ENCODE peak calls at places on chromosomes 13 and 19, in nine cellular contexts. One of them, this sample, is unnamed.

GRCh38 chr13:31119966-31120733 is 41.6 kb downstream of the HSPH1 start:
- DNase-seq in pancreas: no peak
- DNase-seq in cardiac muscle cell: peak; percentile 8
- DNase-seq in lower lobe of right lung: no peak
- DNase-seq in WTC11: no peak
- DNase-seq in HFF-Myc: no peak
- DNase-seq in WERI-Rb-1: no peak
- DNase-seq in prostate gland: no peak
- DNase-seq in GM10248: no peak
- DNase-seq in this sample: no peak

GRCh38 chr19:4709440-4710280 is 14.0 kb downstream of the DPP9 start:
- DNase-seq in GM10248: no peak
- DNase-seq in HFF-Myc: no peak
- DNase-seq in pancreas: peak; percentile 65
- DNase-seq in WERI-Rb-1: no peak
- DNase-seq in lower lobe of right lung: no peak
- DNase-seq in WTC11: no peak
- DNase-seq in prostate gland: no peak
- DNase-seq in cardiac muscle cell: no peak
- DNase-seq in this sample: no peak

GRCh38 chr13:97459215-97459772 is 25.3 kb downstream of the RAP2A start:
- DNase-seq in cardiac muscle cell: no peak
- DNase-seq in HFF-Myc: no peak
- DNase-seq in WERI-Rb-1: no peak
- DNase-seq in GM10248: no peak
- DNase-seq in lower lobe of right lung: no peak
- DNase-seq in prostate gland: no peak
- DNase-seq in pancreas: no peak
- DNase-seq in WTC11: no peak
- DNase-seq in this sample: no peak

GRCh38 chr13:79548886-79549285 is 67.9 kb downstream of the NDFIP2 start:
- DNase-seq in GM10248: no peak
- DNase-seq in lower lobe of right lung: no peak
- DNase-seq in prostate gland: no peak
- DNase-seq in cardiac muscle cell: peak; percentile 35
- DNase-seq in WTC11: no peak
- DNase-seq in pancreas: no peak
- DNase-seq in WERI-Rb-1: no peak
- DNase-seq in HFF-Myc: no peak
- DNase-seq in this sample: no peak

GRCh38 chr13:43348397-43348796 is 325.0 kb downstream of the DNAJC15 start:
- DNase-seq in WTC11: no peak
- DNase-seq in prostate gland: no peak
- DNase-seq in cardiac muscle cell: no peak
- DNase-seq in WERI-Rb-1: no peak
- DNase-seq in pancreas: no peak
- DNase-seq in HFF-Myc: no peak
- DNase-seq in GM10248: no peak
- DNase-seq in lower lobe of right lung: no peak
- DNase-seq in this sample: no peak

GRCh38 chr19:6126335-6126974 is 9.0 kb upstream of the ACSBG2 start:
- DNase-seq in HFF-Myc: no peak
- DNase-seq in lower lobe of right lung: no peak
- DNase-seq in prostate gland: no peak
- DNase-seq in cardiac muscle cell: peak; percentile 78
- DNase-seq in pancreas: no peak
- DNase-seq in WERI-Rb-1: peak; percentile 41
- DNase-seq in WTC11: no peak
- DNase-seq in GM10248: peak; percentile 60
- DNase-seq in this sample: peak; percentile 67

GRCh38 chr19:4369888-4370260 is 26.5 kb downstream of the MPND start:
- DNase-seq in GM10248: peak; percentile 71
- DNase-seq in prostate gland: no peak
- DNase-seq in pancreas: no peak
- DNase-seq in WERI-Rb-1: peak; percentile 69
- DNase-seq in cardiac muscle cell: no peak
- DNase-seq in lower lobe of right lung: peak; percentile 74
- DNase-seq in WTC11: peak; percentile 63
- DNase-seq in HFF-Myc: no peak
- DNase-seq in this sample: peak; percentile 73

GRCh38 chr13:65679240-65679639 is 1550.9 kb downstream of the PCDH9 start:
- DNase-seq in pancreas: no peak
- DNase-seq in WERI-Rb-1: no peak
- DNase-seq in lower lobe of right lung: no peak
- DNase-seq in GM10248: no peak
- DNase-seq in HFF-Myc: no peak
- DNase-seq in cardiac muscle cell: peak; percentile 7
- DNase-seq in prostate gland: no peak
- DNase-seq in WTC11: no peak
- DNase-seq in this sample: no peak

GRCh38 chr19:29678484-29679106 is 13.3 kb downstream of the PLEKHF1 start:
- DNase-seq in prostate gland: peak; percentile 64
- DNase-seq in GM10248: no peak
- DNase-seq in WERI-Rb-1: no peak
- DNase-seq in WTC11: no peak
- DNase-seq in pancreas: no peak
- DNase-seq in cardiac muscle cell: no peak
- DNase-seq in lower lobe of right lung: no peak
- DNase-seq in HFF-Myc: no peak
- DNase-seq in this sample: no peak

GRCh38 chr13:49304763-49305695 is 57.3 kb downstream of the CDADC1 start:
- DNase-seq in pancreas: no peak
- DNase-seq in HFF-Myc: no peak
- DNase-seq in cardiac muscle cell: no peak
- DNase-seq in WTC11: no peak
- DNase-seq in GM10248: no peak
- DNase-seq in lower lobe of right lung: no peak
- DNase-seq in WERI-Rb-1: no peak
- DNase-seq in prostate gland: no peak
- DNase-seq in this sample: no peak

GRCh38 chr13:23695711-23696512 is 125.7 kb downstream of the TNFRSF19 start:
- DNase-seq in pancreas: no peak
- DNase-seq in WTC11: peak; percentile 27
- DNase-seq in prostate gland: no peak
- DNase-seq in lower lobe of right lung: peak; percentile 73
- DNase-seq in GM10248: peak; percentile 79
- DNase-seq in cardiac muscle cell: peak; percentile 33
- DNase-seq in HFF-Myc: no peak
- DNase-seq in WERI-Rb-1: peak; percentile 65
- DNase-seq in this sample: peak; percentile 72

GRCh38 chr19:7738023-7738422 is 6.1 kb upstream of the CLEC4G start:
- DNase-seq in lower lobe of right lung: no peak
- DNase-seq in pancreas: no peak
- DNase-seq in GM10248: no peak
- DNase-seq in WTC11: no peak
- DNase-seq in prostate gland: no peak
- DNase-seq in HFF-Myc: no peak
- DNase-seq in WERI-Rb-1: no peak
- DNase-seq in cardiac muscle cell: no peak
- DNase-seq in this sample: no peak

GRCh38 chr13:72295173-72295572 is 428.2 kb upstream of the DACH1 start:
- DNase-seq in lower lobe of right lung: no peak
- DNase-seq in WERI-Rb-1: no peak
- DNase-seq in prostate gland: no peak
- DNase-seq in pancreas: no peak
- DNase-seq in cardiac muscle cell: peak; percentile 25
- DNase-seq in WTC11: no peak
- DNase-seq in HFF-Myc: no peak
- DNase-seq in GM10248: no peak
- DNase-seq in this sample: no peak

GRCh38 chr19:28889941-28890645 is 322.9 kb downstream of the UQCRFS1 start:
- DNase-seq in HFF-Myc: no peak
- DNase-seq in prostate gland: no peak
- DNase-seq in GM10248: no peak
- DNase-seq in pancreas: no peak
- DNase-seq in WERI-Rb-1: no peak
- DNase-seq in cardiac muscle cell: no peak
- DNase-seq in lower lobe of right lung: no peak
- DNase-seq in WTC11: no peak
- DNase-seq in this sample: no peak

GRCh38 chr13:39417643-39418042 is 185.3 kb downstream of the LHFPL6 start:
- DNase-seq in GM10248: no peak
- DNase-seq in WERI-Rb-1: no peak
- DNase-seq in HFF-Myc: peak; percentile 16
- DNase-seq in lower lobe of right lung: no peak
- DNase-seq in pancreas: no peak
- DNase-seq in prostate gland: no peak
- DNase-seq in cardiac muscle cell: peak; percentile 71
- DNase-seq in WTC11: peak; percentile 31
- DNase-seq in this sample: no peak

DNA sequence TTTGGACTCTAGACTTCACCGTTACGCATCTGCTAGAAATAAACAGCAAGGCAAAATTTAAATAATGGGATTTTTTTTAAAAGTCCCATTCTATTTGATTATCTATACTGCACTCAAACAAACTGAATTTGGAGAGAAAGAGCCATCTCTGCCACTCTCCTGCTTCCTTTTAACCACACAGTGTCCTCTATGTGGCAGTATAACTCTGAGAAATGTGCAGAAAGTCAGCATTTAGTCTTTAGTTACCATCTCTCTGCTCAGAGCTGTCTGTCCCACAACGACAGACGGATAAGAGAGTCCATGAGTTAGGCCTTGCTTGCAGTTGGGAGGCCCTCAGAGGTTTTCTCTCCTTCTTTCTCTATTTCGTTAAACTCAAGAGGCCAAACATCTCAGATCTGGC is 21.2 kb downstream of the CCNA1 start:
- DNase-seq in GM10248: no peak
- DNase-seq in lower lobe of right lung: no peak
- DNase-seq in prostate gland: no peak
- DNase-seq in HFF-Myc: no peak
- DNase-seq in pancreas: no peak
- DNase-seq in WTC11: no peak
- DNase-seq in WERI-Rb-1: no peak
- DNase-seq in cardiac muscle cell: peak; percentile 52
- DNase-seq in this sample: no peak
- TF ChIP-seq CTCF in GM10248: peak; percentile 6
- TF ChIP-seq CTCF in lower lobe of right lung: peak; percentile 22
- TF ChIP-seq CTCF in prostate gland: no peak
- TF ChIP-seq CTCF in HFF-Myc: peak; percentile 16
- TF ChIP-seq CTCF in pancreas: no peak
- TF ChIP-seq CTCF in WTC11: no peak
- TF ChIP-seq CTCF in WERI-Rb-1: peak; percentile 60
- TF ChIP-seq CTCF in cardiac muscle cell: peak; percentile 41
- TF ChIP-seq CTCF in this sample: no peak

GRCh38 chr13:26601669-26602068 is 44.2 kb downstream of the WASF3 start:
- DNase-seq in prostate gland: no peak
- DNase-seq in GM10248: peak; percentile 18
- DNase-seq in HFF-Myc: peak; percentile 52
- DNase-seq in cardiac muscle cell: peak; percentile 40
- DNase-seq in pancreas: no peak
- DNase-seq in lower lobe of right lung: no peak
- DNase-seq in WERI-Rb-1: no peak
- DNase-seq in WTC11: no peak
- DNase-seq in this sample: peak; percentile 25

GRCh38 chr13:26604784-26605183 is 47.3 kb downstream of the WASF3 start:
- DNase-seq in WERI-Rb-1: no peak
- DNase-seq in cardiac muscle cell: peak; percentile 3
- DNase-seq in prostate gland: no peak
- DNase-seq in lower lobe of right lung: peak; percentile 51
- DNase-seq in GM10248: no peak
- DNase-seq in pancreas: peak; percentile 19
- DNase-seq in HFF-Myc: no peak
- DNase-seq in WTC11: no peak
- DNase-seq in this sample: no peak

GRCh38 chr13:26602783-26603182 is 45.3 kb downstream of the WASF3 start:
- DNase-seq in WTC11: no peak
- DNase-seq in WERI-Rb-1: no peak
- DNase-seq in HFF-Myc: no peak
- DNase-seq in cardiac muscle cell: no peak
- DNase-seq in pancreas: no peak
- DNase-seq in lower lobe of right lung: no peak
- DNase-seq in prostate gland: no peak
- DNase-seq in GM10248: no peak
- DNase-seq in this sample: no peak

GRCh38 chr13:26600345-26600761 is 42.9 kb downstream of the WASF3 start:
- DNase-seq in HFF-Myc: no peak
- DNase-seq in prostate gland: no peak
- DNase-seq in WTC11: no peak
- DNase-seq in cardiac muscle cell: peak; percentile 10
- DNase-seq in pancreas: no peak
- DNase-seq in GM10248: no peak
- DNase-seq in WERI-Rb-1: peak; percentile 38
- DNase-seq in lower lobe of right lung: no peak
- DNase-seq in this sample: no peak

DNA sequence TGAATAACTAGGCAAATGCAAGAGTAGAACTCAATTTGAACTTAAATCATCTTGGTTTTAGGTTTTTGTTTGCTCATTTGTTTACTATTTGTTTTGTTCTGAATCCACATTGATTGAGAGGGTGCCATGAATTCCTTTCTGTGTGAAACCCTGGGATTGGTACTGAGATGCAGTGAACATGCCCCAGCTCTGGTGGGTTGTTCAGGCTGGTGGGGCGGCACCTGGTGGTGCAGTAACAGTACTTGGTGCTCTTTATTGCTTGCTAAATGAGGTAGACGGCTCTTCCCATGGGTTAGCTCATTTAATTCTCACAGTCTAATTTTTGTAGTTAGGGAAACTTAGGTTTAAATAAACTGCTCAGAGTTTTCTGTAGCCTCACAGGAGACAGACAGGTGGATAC is 48.4 kb downstream of the WASF3 start:
- DNase-seq in cardiac muscle cell: no peak
- DNase-seq in GM10248: no peak
- DNase-seq in pancreas: no peak
- DNase-seq in WTC11: peak; percentile 50
- DNase-seq in HFF-Myc: no peak
- DNase-seq in prostate gland: no peak
- DNase-seq in WERI-Rb-1: peak; percentile 65
- DNase-seq in lower lobe of right lung: no peak
- DNase-seq in this sample: no peak
- TF ChIP-seq CTCF in cardiac muscle cell: no peak
- TF ChIP-seq CTCF in GM10248: no peak
- TF ChIP-seq CTCF in pancreas: no peak
- TF ChIP-seq CTCF in WTC11: no peak
- TF ChIP-seq CTCF in HFF-Myc: no peak
- TF ChIP-seq CTCF in prostate gland: no peak
- TF ChIP-seq CTCF in WERI-Rb-1: peak; percentile 61
- TF ChIP-seq CTCF in lower lobe of right lung: no peak
- TF ChIP-seq CTCF in this sample: peak; percentile 21

GRCh38 chr19:11798391-11799296 is at the start of gene ZNF491:
- DNase-seq in prostate gland: peak; percentile 91
- DNase-seq in WTC11: peak; percentile 97
- DNase-seq in HFF-Myc: peak; percentile 42
- DNase-seq in WERI-Rb-1: peak; percentile 99
- DNase-seq in pancreas: peak; percentile 95
- DNase-seq in cardiac muscle cell: peak; percentile 89
- DNase-seq in GM10248: peak; percentile 96
- DNase-seq in lower lobe of right lung: peak; percentile 96
- DNase-seq in this sample: peak; percentile 98
- TF ChIP-seq CTCF in prostate gland: no peak
- TF ChIP-seq CTCF in WTC11: no peak
- TF ChIP-seq CTCF in HFF-Myc: no peak
- TF ChIP-seq CTCF in WERI-Rb-1: peak; percentile 49
- TF ChIP-seq CTCF in pancreas: no peak
- TF ChIP-seq CTCF in cardiac muscle cell: peak; percentile 17
- TF ChIP-seq CTCF in GM10248: peak; percentile 28
- TF ChIP-seq CTCF in lower lobe of right lung: peak; percentile 38
- TF ChIP-seq CTCF in this sample: peak; percentile 49

DNA sequence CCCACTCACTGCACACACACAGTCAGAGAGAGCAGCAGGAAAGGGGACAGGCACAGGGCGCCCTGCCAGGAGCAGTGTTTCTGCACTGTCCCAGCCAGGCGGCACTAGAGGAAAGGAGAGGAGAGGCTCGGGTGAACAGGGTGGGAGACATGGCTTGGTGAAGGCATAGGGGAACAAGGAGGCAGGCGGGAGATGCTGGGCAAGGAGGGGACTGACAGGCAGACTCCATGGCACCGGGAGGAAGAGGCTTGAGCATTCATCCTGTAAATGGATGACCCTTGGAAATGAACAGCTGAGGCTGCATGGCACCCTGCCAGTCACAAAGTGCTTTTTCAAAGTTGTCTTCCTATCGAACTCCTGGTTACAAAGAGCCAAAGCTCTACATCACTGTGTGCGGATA is 22.5 kb downstream of the MED26 start:
- DNase-seq in lower lobe of right lung: no peak
- DNase-seq in WTC11: no peak
- DNase-seq in HFF-Myc: no peak
- DNase-seq in WERI-Rb-1: no peak
- DNase-seq in pancreas: no peak
- DNase-seq in cardiac muscle cell: no peak
- DNase-seq in GM10248: no peak
- DNase-seq in prostate gland: peak; percentile 36
- DNase-seq in this sample: no peak
- TF ChIP-seq CTCF in lower lobe of right lung: no peak
- TF ChIP-seq CTCF in WTC11: no peak
- TF ChIP-seq CTCF in HFF-Myc: no peak
- TF ChIP-seq CTCF in WERI-Rb-1: no peak
- TF ChIP-seq CTCF in pancreas: no peak
- TF ChIP-seq CTCF in cardiac muscle cell: no peak
- TF ChIP-seq CTCF in GM10248: no peak
- TF ChIP-seq CTCF in prostate gland: no peak
- TF ChIP-seq CTCF in this sample: no peak

This sample was measured in GM13977.